ENCODE peak calls at places on chromosomes 16 and 17, in eight cellular contexts. Q is astrocyte of the spinal cord; H is colonic mucosa; B is AG04449; A is H9; Z is KBM-7; D is NCI-H2081; V is central memory CD8-positive, alpha-beta T cell. E is an unnamed sample.

GRCh38 chr17:80063815-80064585 is 27.6 kb downstream of the CCDC40 start:
- DNase-seq in Q (peak), H (peak), B (no peak), A (no peak), Z (peak), D (no peak), V (no peak), E (no peak)

GRCh38 chr17:73101031-73101430 is 8.5 kb upstream of the SLC39A11 start:
- DNase-seq in Q (no peak), H (no peak), B (no peak), A (no peak), Z (no peak), D (no peak), V (no peak), E (no peak)

GRCh38 chr17:67624886-67625656 is 92.7 kb upstream of the NOL11 start:
- DNase-seq in Q (no peak), H (no peak), B (no peak), A (no peak), Z (no peak), D (peak), V (no peak), E (peak)

GRCh38 chr16:54242199-54242598 is 44.4 kb downstream of the IRX3 start:
- DNase-seq in Q (no peak), H (no peak), B (no peak), A (peak), Z (no peak), D (no peak), V (no peak), E (peak)

GRCh38 chr17:45300060-45300751 is 16.6 kb downstream of the MAP3K14 start:
- DNase-seq in Q (no peak), H (no peak), B (no peak), A (no peak), Z (no peak), D (no peak), V (no peak), E (no peak)

GRCh38 chr16:31474173-31474714 is 2.3 kb downstream of the TGFB1I1 start:
- DNase-seq in Q (peak), H (peak), B (peak), A (no peak), Z (no peak), D (no peak), V (no peak), E (no peak)

GRCh38 chr17:72884066-72884465 is 208.4 kb downstream of the SLC39A11 start:
- DNase-seq in Q (no peak), H (no peak), B (no peak), A (no peak), Z (no peak), D (no peak), V (no peak), E (no peak)

GRCh38 chr17:1223662-1224061 is 43.9 kb upstream of the ABR start:
- DNase-seq in Q (no peak), H (no peak), B (no peak), A (no peak), Z (no peak), D (no peak), V (no peak), E (no peak)

GRCh38 chr17:80363120-80363515 is 51.8 kb upstream of the ENDOV start:
- DNase-seq in Q (no peak), H (no peak), B (no peak), A (no peak), Z (no peak), D (no peak), V (no peak), E (no peak)

GRCh38 chr17:888998-889401 is 90.6 kb downstream of the NXN start:
- DNase-seq in Q (no peak), H (no peak), B (no peak), A (no peak), Z (peak), D (no peak), V (peak), E (no peak)

GRCh38 chr17:3043737-3044365 is 19.6 kb downstream of the OR1D5 start:
- DNase-seq in Q (no peak), H (peak), B (no peak), A (no peak), Z (peak), D (no peak), V (no peak), E (peak)

GRCh38 chr17:20234266-20234665 is 225.1 kb downstream of the SPECC1 start:
- DNase-seq in Q (no peak), H (no peak), B (no peak), A (no peak), Z (no peak), D (no peak), V (peak), E (no peak)

GRCh38 chr17:59853168-59853918 is 39.4 kb downstream of the TUBD1 start:
- DNase-seq in Q (peak), H (peak), B (peak), A (peak), Z (no peak), D (peak), V (no peak), E (peak)

GRCh38 chr17:57108656-57109392 is 23.8 kb downstream of the AKAP1 start:
- DNase-seq in Q (no peak), H (peak), B (no peak), A (no peak), Z (no peak), D (no peak), V (no peak), E (no peak)

GRCh38 chr17:29949708-29950107 is 8.3 kb downstream of the EFCAB5 start:
- DNase-seq in Q (no peak), H (no peak), B (no peak), A (no peak), Z (no peak), D (peak), V (no peak), E (no peak)

GRCh38 chr16:11064202-11064540 is 119.8 kb downstream of the CLEC16A start:
- DNase-seq in Q (no peak), H (no peak), B (no peak), A (no peak), Z (no peak), D (no peak), V (no peak), E (no peak)

GRCh38 chr17:38883592-38884526 is 14.0 kb downstream of the LASP1 start:
- DNase-seq in Q (peak), H (no peak), B (no peak), A (peak), Z (peak), D (no peak), V (no peak), E (peak)

GRCh38 chr16:86584726-86585721 is 6.7 kb downstream of the FOXL1 start:
- DNase-seq in Q (peak), H (no peak), B (no peak), A (no peak), Z (no peak), D (no peak), V (no peak), E (no peak)

GRCh38 chr17:64615025-64615677 is 47.0 kb downstream of the SMURF2 start:
- DNase-seq in Q (peak), H (no peak), B (peak), A (no peak), Z (no peak), D (no peak), V (no peak), E (peak)

GRCh38 chr16:55711959-55712876 is 56.4 kb downstream of the SLC6A2 start:
- DNase-seq in Q (peak), H (peak), B (no peak), A (peak), Z (peak), D (peak), V (peak), E (peak)

GRCh38 chr16:88743693-88744519 is 37.6 kb downstream of the CTU2 start:
- DNase-seq in Q (peak), H (peak), B (no peak), A (peak), Z (peak), D (peak), V (peak), E (peak)

GRCh38 chr17:57444632-57445031 is 188.3 kb downstream of the MSI2 start:
- DNase-seq in Q (no peak), H (no peak), B (no peak), A (no peak), Z (peak), D (no peak), V (no peak), E (no peak)

GRCh38 chr17:78407387-78407990 is 29.0 kb downstream of the PGS1 start:
- DNase-seq in Q (no peak), H (no peak), B (no peak), A (no peak), Z (no peak), D (no peak), V (no peak), E (no peak)

E was measured in GM23338.